ENCODE peak calls at places on chromosomes 13 and 19, in five cellular contexts. E is fibroblast of mammary gland, P is GM12878, B is suprapubic skin, M is AG09309. F is an unnamed sample.

GRCh38 chr13:80217614-80218456 is 123.1 kb downstream of the SPRY2 start:
- DNase-seq in B (no peak), M (no peak), E (no peak), P (no peak), F (no peak)

GRCh38 chr13:30679483-30680330 is 55.6 kb upstream of the ALOX5AP start:
- DNase-seq in B (no peak), E (peak; percentile 51), M (no peak), P (no peak), F (no peak)

GRCh38 chr13:92896842-92897241 is 329.8 kb upstream of the GPC6 start:
- DNase-seq in B (no peak), M (no peak), P (no peak), E (peak; percentile 27), F (no peak)

GRCh38 chr19:12521996-12522395 is 29.3 kb downstream of the ZNF564 start:
- DNase-seq in B (no peak), E (no peak), M (no peak), P (no peak), F (no peak)

GRCh38 chr19:19528721-19529490 is at the start of gene YJEFN3:
- DNase-seq in P (no peak), M (no peak), E (no peak), B (no peak), F (no peak)

GRCh38 chr13:43986395-43986794 is 106.7 kb downstream of the LACC1 start:
- DNase-seq in M (no peak), E (no peak), B (no peak), P (no peak), F (no peak)

GRCh38 chr19:38073806-38074685 is 150.0 kb downstream of the DPF1 start:
- DNase-seq in M (no peak), P (no peak), B (no peak), E (no peak), F (no peak)

GRCh38 chr13:20580257-20580656 is 13.3 kb downstream of the IFT88 start:
- DNase-seq in B (peak; percentile 23), P (no peak), M (no peak), E (peak; percentile 5), F (no peak)

GRCh38 chr19:342801-343421 is 1.7 kb downstream of the MIER2 start:
- DNase-seq in P (peak; percentile 15), M (peak; percentile 77), B (no peak), E (peak; percentile 98), F (peak; percentile 84)

GRCh38 chr19:38046254-38047047 is 139.4 kb downstream of the SIPA1L3 start:
- DNase-seq in B (no peak), P (peak; percentile 80), M (no peak), E (no peak), F (no peak)

GRCh38 chr13:72125561-72125960 is 258.6 kb upstream of the DACH1 start:
- DNase-seq in P (no peak), M (no peak), B (no peak), E (peak; percentile 0), F (no peak)

GRCh38 chr19:16607819-16608218 is 20.2 kb downstream of the MED26 start:
- DNase-seq in B (no peak), M (no peak), E (no peak), P (no peak), F (no peak)

GRCh38 chr19:489418-490196 is 6.7 kb upstream of the MADCAM1 start:
- DNase-seq in P (no peak), M (no peak), E (peak; percentile 30), B (no peak), F (no peak)

GRCh38 chr19:50801107-50801506 is 10.9 kb downstream of the ACP4 start:
- DNase-seq in P (no peak), E (no peak), M (no peak), B (no peak), F (no peak)

GRCh38 chr19:57210381-57210780 is 19.1 kb downstream of the ZNF264 start:
- DNase-seq in B (no peak), P (no peak), M (no peak), E (no peak), F (no peak)

GRCh38 chr19:32404939-32405430 is 585 bp upstream of the DPY19L3 start:
- DNase-seq in P (no peak), B (no peak), E (peak; percentile 35), M (no peak), F (no peak)

GRCh38 chr19:33446156-33446917 is 72.8 kb downstream of the CEBPG start:
- DNase-seq in P (no peak), B (peak; percentile 70), E (peak; percentile 48), M (no peak), F (no peak)

GRCh38 chr13:113096745-113097305 is 8.8 kb upstream of the F7 start:
- DNase-seq in B (no peak), P (no peak), M (no peak), E (no peak), F (no peak)

GRCh38 chr19:7145494-7145893 is 76.0 kb downstream of the ZNF557 start:
- DNase-seq in M (no peak), B (no peak), P (no peak), E (no peak), F (no peak)

GRCh38 chr13:27997904-27998522 is 9.5 kb upstream of the URAD start:
- DNase-seq in P (no peak), B (no peak), M (no peak), E (peak; percentile 23), F (peak; percentile 13)

GRCh38 chr19:13783565-13784500 is 9.6 kb downstream of the C19orf53 start:
- DNase-seq in M (no peak), B (no peak), P (no peak), E (no peak), F (no peak)

GRCh38 chr13:50208826-50209335 is 193.6 kb downstream of the KCNRG start:
- DNase-seq in M (peak; percentile 49), E (peak; percentile 97), B (peak; percentile 81), P (no peak), F (no peak)

GRCh38 chr13:21504379-21504778 is 45.3 kb upstream of the ZDHHC20 start:
- DNase-seq in P (no peak), E (no peak), B (no peak), M (no peak), F (no peak)

GRCh38 chr13:108508263-108508662 is 121.1 kb upstream of the MYO16 start:
- DNase-seq in B (no peak), M (no peak), P (no peak), E (peak; percentile 30), F (no peak)

GRCh38 chr13:114282143-114282685 is 813 bp downstream of the UPF3A start:
- DNase-seq in M (no peak), E (peak; percentile 61), P (peak; percentile 23), B (peak; percentile 83), F (peak; percentile 15)

GRCh38 chr19:45574526-45574925 is 10.1 kb downstream of the OPA3 start:
- DNase-seq in B (no peak), M (no peak), E (peak; percentile 54), P (no peak), F (no peak)

GRCh38 chr19:8585894-8586750 is 8.9 kb upstream of the MYO1F start:
- DNase-seq in B (no peak), E (no peak), P (no peak), M (no peak), F (no peak)

GRCh38 chr19:34474233-34474989 is 7.1 kb upstream of the WTIP start:
- DNase-seq in E (peak; percentile 40), B (peak; percentile 35), M (no peak), P (no peak), F (no peak)

GRCh38 chr19:37930416-37930815 is 23.4 kb downstream of the SIPA1L3 start:
- DNase-seq in M (no peak), B (no peak), E (no peak), P (no peak), F (no peak)

GRCh38 chr19:7224205-7224833 is 69.9 kb downstream of the INSR start:
- DNase-seq in B (no peak), E (peak; percentile 68), P (no peak), M (no peak), F (no peak)

GRCh38 chr19:3832001-3832400 is 36.8 kb downstream of the ZFR2 start:
- DNase-seq in M (no peak), P (no peak), B (no peak), E (no peak), F (no peak)

GRCh38 chr19:3834349-3835054 is 34.3 kb downstream of the ZFR2 start:
- DNase-seq in P (no peak), M (no peak), B (no peak), E (no peak), F (no peak)

GRCh38 chr19:3835055-3835435 is 33.8 kb downstream of the ZFR2 start:
- DNase-seq in E (no peak), B (no peak), M (no peak), P (no peak), F (no peak)

GRCh38 chr19:3831601-3832000 is 37.2 kb downstream of the ZFR2 start:
- DNase-seq in E (no peak), M (no peak), B (no peak), P (no peak), F (no peak)

GRCh38 chr19:3833578-3834348 is 35.1 kb downstream of the ZFR2 start:
- DNase-seq in E (no peak), B (no peak), M (no peak), P (no peak), F (no peak)
- TF ChIP-seq CTCF in E (no peak), B (no peak), M (no peak), P (no peak), F (no peak)

GRCh38 chr19:1624458-1624857 is 19.2 kb upstream of the UQCR11 start:
- DNase-seq in P (no peak), M (no peak), E (peak; percentile 66), B (no peak), F (no peak)

GRCh38 chr19:1622007-1622406 is 16.7 kb upstream of the UQCR11 start:
- DNase-seq in P (no peak), M (no peak), E (no peak), B (no peak), F (no peak)

GRCh38 chr19:1621021-1621420 is 15.8 kb upstream of the UQCR11 start:
- DNase-seq in P (no peak), E (no peak), M (no peak), B (no peak), F (no peak)

GRCh38 chr19:1621574-1621973 is 16.3 kb upstream of the UQCR11 start:
- DNase-seq in B (no peak), E (no peak), M (no peak), P (no peak), F (no peak)

DNA sequence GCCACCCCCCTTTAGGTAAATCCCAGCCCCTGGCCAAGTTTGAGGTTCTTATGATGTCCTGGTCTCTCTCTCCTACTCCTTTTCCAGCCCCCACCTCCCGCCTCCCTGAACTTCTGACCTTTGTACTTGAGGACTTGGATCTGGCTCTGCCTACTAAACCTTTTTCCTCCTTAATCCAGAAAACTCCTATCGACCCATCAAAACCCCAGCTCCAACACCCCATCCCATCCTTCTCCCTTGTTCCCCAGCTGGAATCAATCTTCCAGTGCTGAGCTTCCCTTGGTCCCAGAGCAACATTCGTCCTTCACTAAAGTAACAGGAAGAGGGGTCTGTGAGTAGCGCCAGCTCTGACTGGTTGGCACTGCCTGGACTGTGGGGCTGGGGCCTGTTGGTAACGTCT is 17.3 kb upstream of the UQCR11 start:
- DNase-seq in B (no peak), P (no peak), M (no peak), E (no peak), F (no peak)
- TF ChIP-seq CTCF in B (no peak), P (no peak), M (no peak), E (no peak), F (no peak)

GRCh38 chr13:26663801-26664200 is 96.8 kb downstream of the GPR12 start:
- DNase-seq in B (no peak), E (no peak), M (no peak), P (no peak), F (no peak)
- TF ChIP-seq CTCF in B (no peak), E (no peak), M (no peak), P (no peak), F (no peak)

GRCh38 chr13:75685239-75685697 is 49.1 kb downstream of the LMO7 start:
- DNase-seq in M (peak; percentile 56), E (peak; percentile 85), B (no peak), P (no peak), F (peak; percentile 92)
- TF ChIP-seq CTCF in M (peak; percentile 47), E (peak; percentile 48), B (no peak), P (no peak), F (peak; percentile 70)